ENCODE peak calls at places on chromosomes 3 and 15, in ten cellular contexts. One of them, this sample, is unnamed.

GRCh38 chr3:73786346-73786807 is 161.6 kb upstream of the PDZRN3 start:
- DNase-seq in adrenal gland: peak
- DNase-seq in upper lobe of left lung: no peak
- DNase-seq in transverse colon: no peak
- DNase-seq in stomach: no peak
- DNase-seq in tibial nerve: peak
- DNase-seq in A549: no peak
- DNase-seq in GM12878: no peak
- DNase-seq in HCT116: no peak
- DNase-seq in sigmoid colon: no peak
- DNase-seq in this sample: peak

GRCh38 chr3:15845475-15845874 is 47.7 kb upstream of the ANKRD28 start:
- DNase-seq in GM12878: no peak
- DNase-seq in adrenal gland: no peak
- DNase-seq in upper lobe of left lung: no peak
- DNase-seq in tibial nerve: no peak
- DNase-seq in HCT116: no peak
- DNase-seq in sigmoid colon: no peak
- DNase-seq in transverse colon: no peak
- DNase-seq in stomach: no peak
- DNase-seq in A549: no peak
- DNase-seq in this sample: no peak

GRCh38 chr15:75235051-75235673 is 23.0 kb upstream of the GOLGA6C start:
- DNase-seq in sigmoid colon: peak
- DNase-seq in upper lobe of left lung: no peak
- DNase-seq in stomach: no peak
- DNase-seq in transverse colon: no peak
- DNase-seq in HCT116: no peak
- DNase-seq in GM12878: no peak
- DNase-seq in adrenal gland: no peak
- DNase-seq in A549: no peak
- DNase-seq in tibial nerve: no peak
- DNase-seq in this sample: no peak

GRCh38 chr15:25717116-25717755 is 145.9 kb downstream of the ATP10A start:
- DNase-seq in tibial nerve: no peak
- DNase-seq in stomach: no peak
- DNase-seq in A549: no peak
- DNase-seq in upper lobe of left lung: no peak
- DNase-seq in HCT116: no peak
- DNase-seq in GM12878: peak
- DNase-seq in transverse colon: no peak
- DNase-seq in sigmoid colon: peak
- DNase-seq in adrenal gland: peak
- DNase-seq in this sample: no peak

GRCh38 chr3:97612632-97613031 is 151.9 kb upstream of the ARL6 start:
- DNase-seq in upper lobe of left lung: no peak
- DNase-seq in HCT116: no peak
- DNase-seq in GM12878: no peak
- DNase-seq in transverse colon: no peak
- DNase-seq in adrenal gland: no peak
- DNase-seq in stomach: no peak
- DNase-seq in tibial nerve: no peak
- DNase-seq in A549: no peak
- DNase-seq in sigmoid colon: no peak
- DNase-seq in this sample: no peak

GRCh38 chr3:184320099-184320445 is 5.7 kb downstream of the EIF4G1 start:
- DNase-seq in HCT116: peak
- DNase-seq in sigmoid colon: peak
- DNase-seq in transverse colon: peak
- DNase-seq in adrenal gland: peak
- DNase-seq in upper lobe of left lung: peak
- DNase-seq in A549: peak
- DNase-seq in tibial nerve: peak
- DNase-seq in stomach: peak
- DNase-seq in GM12878: no peak
- DNase-seq in this sample: peak

GRCh38 chr15:40430271-40430805 is 10.4 kb upstream of the BAHD1 start:
- DNase-seq in tibial nerve: no peak
- DNase-seq in A549: peak
- DNase-seq in adrenal gland: peak
- DNase-seq in GM12878: no peak
- DNase-seq in sigmoid colon: no peak
- DNase-seq in stomach: no peak
- DNase-seq in upper lobe of left lung: no peak
- DNase-seq in transverse colon: peak
- DNase-seq in HCT116: no peak
- DNase-seq in this sample: no peak

GRCh38 chr15:38912067-38912466 is 347.5 kb upstream of the RASGRP1 start:
- DNase-seq in transverse colon: no peak
- DNase-seq in A549: no peak
- DNase-seq in tibial nerve: no peak
- DNase-seq in HCT116: no peak
- DNase-seq in upper lobe of left lung: no peak
- DNase-seq in adrenal gland: no peak
- DNase-seq in sigmoid colon: no peak
- DNase-seq in GM12878: no peak
- DNase-seq in stomach: no peak
- DNase-seq in this sample: no peak

DNA sequence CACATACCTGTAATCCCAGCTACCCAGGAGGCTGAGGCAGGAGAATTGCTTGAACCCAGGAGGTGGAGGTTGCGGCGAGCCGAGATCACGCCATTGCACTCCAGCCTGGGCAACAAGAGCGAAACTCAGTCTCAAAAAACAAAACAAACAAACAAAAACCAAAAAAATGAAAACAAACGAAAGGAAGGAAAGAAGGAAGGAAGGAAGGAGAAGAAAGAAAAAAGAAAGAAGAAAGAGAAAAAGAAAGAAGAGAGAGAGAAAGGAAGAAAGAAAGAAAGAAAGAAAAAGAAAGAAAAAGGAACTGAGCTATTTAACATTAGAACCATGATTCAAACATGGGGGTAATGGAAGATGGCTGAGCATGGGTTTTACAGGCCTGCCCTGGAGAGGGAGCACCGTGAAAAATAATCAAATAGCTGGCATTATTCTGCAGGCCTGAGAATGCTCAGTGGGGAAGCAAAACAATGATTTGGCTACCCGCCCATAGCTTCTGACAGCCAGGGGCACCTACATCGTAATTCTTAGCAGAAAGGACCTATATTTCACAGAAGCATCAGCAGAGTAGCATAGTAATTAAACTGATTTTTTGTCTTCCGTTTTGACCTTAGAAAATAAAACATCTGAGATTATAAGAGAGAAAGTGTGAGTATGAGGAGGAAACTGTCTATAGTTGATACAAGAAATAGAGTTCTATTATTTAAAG is 37.7 kb downstream of the BFSP2 start:
- DNase-seq in adrenal gland: no peak
- DNase-seq in GM12878: no peak
- DNase-seq in A549: peak
- DNase-seq in HCT116: no peak
- DNase-seq in tibial nerve: peak
- DNase-seq in stomach: no peak
- DNase-seq in upper lobe of left lung: no peak
- DNase-seq in transverse colon: no peak
- DNase-seq in sigmoid colon: no peak
- DNase-seq in this sample: no peak
- TF ChIP-seq CTCF in adrenal gland: no peak
- TF ChIP-seq CTCF in GM12878: peak
- TF ChIP-seq CTCF in A549: peak
- TF ChIP-seq CTCF in HCT116: no peak
- TF ChIP-seq CTCF in tibial nerve: no peak
- TF ChIP-seq CTCF in stomach: no peak
- TF ChIP-seq CTCF in upper lobe of left lung: no peak
- TF ChIP-seq CTCF in transverse colon: no peak
- TF ChIP-seq CTCF in sigmoid colon: no peak
- TF ChIP-seq CTCF in this sample: no peak

GRCh38 chr3:111649180-111649579 is 54.0 kb upstream of the ZBED2 start:
- DNase-seq in HCT116: no peak
- DNase-seq in A549: no peak
- DNase-seq in GM12878: no peak
- DNase-seq in transverse colon: no peak
- DNase-seq in sigmoid colon: no peak
- DNase-seq in stomach: no peak
- DNase-seq in upper lobe of left lung: no peak
- DNase-seq in adrenal gland: no peak
- DNase-seq in tibial nerve: no peak
- DNase-seq in this sample: no peak
- H3K27ac ChIP-seq in HCT116: no peak
- H3K27ac ChIP-seq in A549: no peak
- H3K27ac ChIP-seq in GM12878: no peak
- H3K27ac ChIP-seq in transverse colon: no peak
- H3K27ac ChIP-seq in sigmoid colon: no peak
- H3K27ac ChIP-seq in stomach: no peak
- H3K27ac ChIP-seq in upper lobe of left lung: no peak
- H3K27ac ChIP-seq in adrenal gland: no peak
- H3K27ac ChIP-seq in tibial nerve: no peak
- H3K27ac ChIP-seq in this sample: no peak

GRCh38 chr15:56915888-56916287 is 2.6 kb upstream of the TCF12 start:
- DNase-seq in stomach: no peak
- DNase-seq in upper lobe of left lung: no peak
- DNase-seq in tibial nerve: no peak
- DNase-seq in adrenal gland: no peak
- DNase-seq in A549: no peak
- DNase-seq in transverse colon: no peak
- DNase-seq in sigmoid colon: no peak
- DNase-seq in HCT116: no peak
- DNase-seq in GM12878: no peak
- DNase-seq in this sample: no peak
- TF ChIP-seq POLR2A in stomach: no peak
- TF ChIP-seq POLR2A in upper lobe of left lung: no peak
- TF ChIP-seq POLR2A in tibial nerve: no peak
- TF ChIP-seq POLR2A in adrenal gland: no peak
- TF ChIP-seq POLR2A in A549: no peak
- TF ChIP-seq POLR2A in transverse colon: no peak
- TF ChIP-seq POLR2A in sigmoid colon: no peak
- TF ChIP-seq POLR2A in HCT116: no peak
- TF ChIP-seq POLR2A in GM12878: no peak
- TF ChIP-seq POLR2A in this sample: no peak

GRCh38 chr3:86051058-86051457 is 939.9 kb downstream of the VGLL3 start:
- DNase-seq in HCT116: no peak
- DNase-seq in sigmoid colon: no peak
- DNase-seq in upper lobe of left lung: no peak
- DNase-seq in adrenal gland: no peak
- DNase-seq in stomach: no peak
- DNase-seq in tibial nerve: no peak
- DNase-seq in transverse colon: no peak
- DNase-seq in A549: no peak
- DNase-seq in GM12878: no peak
- DNase-seq in this sample: no peak

GRCh38 chr3:86046436-86047328 is 944.3 kb downstream of the VGLL3 start:
- DNase-seq in stomach: no peak
- DNase-seq in A549: peak
- DNase-seq in upper lobe of left lung: no peak
- DNase-seq in adrenal gland: no peak
- DNase-seq in GM12878: no peak
- DNase-seq in sigmoid colon: no peak
- DNase-seq in HCT116: no peak
- DNase-seq in transverse colon: no peak
- DNase-seq in tibial nerve: no peak
- DNase-seq in this sample: no peak

DNA sequence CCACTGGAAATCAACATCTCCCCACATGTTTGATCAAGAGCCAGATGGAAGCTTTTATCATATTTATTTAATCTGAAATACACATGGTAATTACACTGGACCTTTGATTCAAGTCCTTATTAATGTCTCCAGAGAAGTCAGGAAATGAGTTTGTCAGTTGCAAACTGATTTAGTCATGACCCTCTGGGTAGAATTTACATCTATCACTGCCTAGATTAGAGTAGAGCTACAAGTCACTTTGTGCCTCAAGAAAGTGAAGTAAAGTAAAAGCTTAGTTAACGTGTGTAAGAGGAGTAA is 943.7 kb downstream of the VGLL3 start:
- DNase-seq in tibial nerve: no peak
- DNase-seq in adrenal gland: no peak
- DNase-seq in transverse colon: no peak
- DNase-seq in stomach: no peak
- DNase-seq in sigmoid colon: no peak
- DNase-seq in GM12878: no peak
- DNase-seq in HCT116: no peak
- DNase-seq in A549: no peak
- DNase-seq in upper lobe of left lung: no peak
- DNase-seq in this sample: no peak
- TF ChIP-seq CTCF in tibial nerve: no peak
- TF ChIP-seq CTCF in adrenal gland: no peak
- TF ChIP-seq CTCF in transverse colon: no peak
- TF ChIP-seq CTCF in stomach: no peak
- TF ChIP-seq CTCF in sigmoid colon: no peak
- TF ChIP-seq CTCF in GM12878: no peak
- TF ChIP-seq CTCF in HCT116: no peak
- TF ChIP-seq CTCF in A549: no peak
- TF ChIP-seq CTCF in upper lobe of left lung: no peak
- TF ChIP-seq CTCF in this sample: no peak